ENCODE peak calls at places on chromosomes 3 and 15, in nine cellular contexts. D is transverse colon, Q is SK-N-MC, M is GM23338, P is endothelial cell of umbilical vein, B is SK-N-SH, E is HL-60, S is esophagus muscularis mucosa, R is sigmoid colon. O is an unnamed sample.

GRCh38 chr3:124766113-124767095 is 36.2 kb downstream of the UMPS start:
- DNase-seq in D (no peak), Q (no peak), M (no peak), P (no peak), B (no peak), E (no peak), S (no peak), R (no peak), O (no peak)

GRCh38 chr3:136193273-136194043 is 2.7 kb downstream of the MSL2 start:
- DNase-seq in D (no peak), Q (no peak), M (no peak), P (peak), B (peak), E (no peak), S (no peak), R (no peak), O (no peak)

GRCh38 chr3:30167511-30168135 is 438.8 kb upstream of the TGFBR2 start:
- DNase-seq in D (no peak), Q (no peak), M (no peak), P (peak), B (no peak), E (no peak), S (no peak), R (no peak), O (no peak)

GRCh38 chr3:13200951-13201350 is 127.7 kb upstream of the IQSEC1 start:
- DNase-seq in D (no peak), Q (no peak), M (peak), P (no peak), B (peak), E (no peak), S (no peak), R (no peak), O (no peak)

GRCh38 chr3:109532257-109533216 is 195.2 kb upstream of the DPPA4 start:
- DNase-seq in D (peak), Q (peak), M (peak), P (no peak), B (peak), E (peak), S (no peak), R (no peak), O (peak)

GRCh38 chr15:98684441-98684840 is 36.1 kb downstream of the IGF1R start:
- DNase-seq in D (no peak), Q (peak), M (no peak), P (no peak), B (no peak), E (peak), S (no peak), R (no peak), O (no peak)

GRCh38 chr3:46695177-46695961 is 1.9 kb upstream of the ALS2CL start:
- DNase-seq in D (peak), Q (no peak), M (peak), P (peak), B (peak), E (peak), S (no peak), R (peak), O (peak)

GRCh38 chr3:124597979-124598378 is 132.3 kb upstream of the UMPS start:
- DNase-seq in D (no peak), Q (no peak), M (no peak), P (no peak), B (no peak), E (no peak), S (no peak), R (no peak), O (no peak)

GRCh38 chr3:87218560-87218959 is 8.5 kb upstream of the CHMP2B start:
- DNase-seq in D (no peak), Q (no peak), M (no peak), P (no peak), B (no peak), E (no peak), S (no peak), R (no peak), O (no peak)

GRCh38 chr3:20111836-20112235 is 71.6 kb downstream of the KAT2B start:
- DNase-seq in D (no peak), Q (no peak), M (peak), P (no peak), B (no peak), E (no peak), S (no peak), R (no peak), O (no peak)

GRCh38 chr3:172294238-172294806 is 153.9 kb downstream of the GHSR start:
- DNase-seq in D (no peak), Q (no peak), M (no peak), P (no peak), B (no peak), E (peak), S (no peak), R (no peak), O (no peak)

GRCh38 chr3:187212705-187213104 is 15.4 kb downstream of the RTP1 start:
- DNase-seq in D (no peak), Q (no peak), M (no peak), P (no peak), B (no peak), E (no peak), S (no peak), R (no peak), O (no peak)
- TF ChIP-seq POLR2AphosphoS5 in D (no peak), Q (no peak), M (no peak), P (no peak), B (no peak), E (no peak), S (no peak), R (no peak), O (no peak)

GRCh38 chr3:53252105-53252946 is 3.5 kb downstream of the TKT start:
- DNase-seq in D (no peak), Q (no peak), M (peak), P (peak), B (no peak), E (peak), S (no peak), R (no peak), O (no peak)
- H3K27ac ChIP-seq in D (peak), Q (no peak), M (peak), P (no peak), B (no peak), E (peak), S (peak), R (peak), O (peak)

GRCh38 chr3:151558621-151559020 is 97.8 kb upstream of the IGSF10 start:
- DNase-seq in D (no peak), Q (no peak), M (no peak), P (no peak), B (no peak), E (no peak), S (no peak), R (no peak), O (no peak)
- TF ChIP-seq POLR2AphosphoS5 in D (no peak), Q (no peak), M (no peak), P (no peak), B (no peak), E (no peak), S (no peak), R (no peak), O (no peak)

GRCh38 chr15:45457641-45458539 is 64.7 kb downstream of the SLC30A4 start:
- DNase-seq in D (peak), Q (peak), M (peak), P (peak), B (peak), E (peak), S (no peak), R (peak), O (peak)

GRCh38 chr15:45454825-45455224 is 67.7 kb downstream of the SLC30A4 start:
- DNase-seq in D (peak), Q (no peak), M (no peak), P (no peak), B (no peak), E (peak), S (no peak), R (peak), O (peak)

GRCh38 chr15:45456212-45457106 is 66.1 kb downstream of the SLC30A4 start:
- DNase-seq in D (peak), Q (no peak), M (no peak), P (peak), B (peak), E (peak), S (no peak), R (peak), O (peak)

GRCh38 chr15:45458746-45459403 is 63.7 kb downstream of the SLC30A4 start:
- DNase-seq in D (peak), Q (no peak), M (peak), P (peak), B (peak), E (peak), S (no peak), R (peak), O (peak)

GRCh38 chr15:45457215-45457614 is 65.3 kb downstream of the SLC30A4 start:
- DNase-seq in D (no peak), Q (no peak), M (peak), P (no peak), B (no peak), E (no peak), S (no peak), R (no peak), O (no peak)
- H3K27ac ChIP-seq in D (peak), Q (no peak), M (no peak), P (peak), B (no peak), E (peak), S (no peak), R (peak), O (peak)

GRCh38 chr15:100602822-100603393 is 519 bp downstream of the ASB7 start:
- DNase-seq in D (peak), Q (no peak), M (peak), P (peak), B (peak), E (no peak), S (no peak), R (no peak), O (no peak)
- TF ChIP-seq POLR2AphosphoS5 in D (no peak), Q (no peak), M (peak), P (no peak), B (no peak), E (no peak), S (no peak), R (no peak), O (no peak)

GRCh38 chr3:184560992-184561328 is 625 bp upstream of the EPHB3 start:
- DNase-seq in D (no peak), Q (no peak), M (no peak), P (no peak), B (no peak), E (no peak), S (no peak), R (no peak), O (no peak)

GRCh38 chr3:184562875-184563568 is 1.4 kb downstream of the EPHB3 start:
- DNase-seq in D (no peak), Q (no peak), M (no peak), P (no peak), B (no peak), E (no peak), S (no peak), R (no peak), O (no peak)

GRCh38 chr3:184563569-184563925 is 2.0 kb downstream of the EPHB3 start:
- DNase-seq in D (no peak), Q (no peak), M (no peak), P (no peak), B (no peak), E (no peak), S (no peak), R (no peak), O (no peak)

GRCh38 chr3:184561329-184562145 is at the start of gene EPHB3:
- DNase-seq in D (peak), Q (peak), M (peak), P (peak), B (peak), E (peak), S (peak), R (peak), O (peak)

DNA sequence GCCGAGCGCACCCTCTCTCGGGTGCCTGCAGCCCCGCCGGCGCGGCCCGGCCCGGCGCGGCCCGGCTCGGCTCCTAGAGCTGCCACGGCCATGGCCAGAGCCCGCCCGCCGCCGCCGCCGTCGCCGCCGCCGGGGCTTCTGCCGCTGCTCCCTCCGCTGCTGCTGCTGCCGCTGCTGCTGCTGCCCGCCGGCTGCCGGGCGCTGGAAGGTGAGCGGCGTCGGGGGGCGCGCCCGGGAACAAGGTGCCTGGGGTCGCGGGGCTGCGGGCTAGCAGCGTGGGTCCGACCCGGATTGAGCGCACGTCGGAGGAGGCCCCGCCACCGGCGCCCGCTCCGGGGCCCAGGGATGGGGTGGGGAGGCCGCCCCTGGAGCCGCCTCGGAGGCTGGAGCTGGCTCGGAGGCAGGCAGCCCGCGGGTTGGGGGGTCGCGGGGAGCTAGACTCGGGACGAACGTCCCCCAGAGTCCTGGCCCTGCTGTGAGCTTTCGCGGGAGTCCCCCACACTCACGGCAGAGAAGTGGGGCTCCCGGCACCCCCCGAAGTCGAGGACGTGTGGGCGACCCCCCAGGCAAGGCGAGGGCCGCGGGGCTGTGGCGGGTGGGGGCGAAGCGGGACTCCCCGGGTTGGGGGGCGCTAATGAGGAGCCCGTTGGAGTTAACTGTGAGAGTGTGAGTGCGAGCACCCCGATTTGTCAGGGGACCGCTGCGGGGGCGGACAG is 719 bp downstream of the EPHB3 start:
- DNase-seq in D (no peak), Q (no peak), M (no peak), P (no peak), B (peak), E (no peak), S (no peak), R (no peak), O (no peak)
- H3K27ac ChIP-seq in D (peak), Q (peak), M (no peak), P (no peak), B (no peak), E (no peak), S (peak), R (peak), O (peak)